ENCODE peak calls at places on chromosomes 2 and 18, in six cellular contexts. G is vagina; F is AG10803; L is A549; H is mammary epithelial cell; S is naive thymus-derived CD4-positive, alpha-beta T cell. I is an unnamed sample.

GRCh38 chr2:59182249-59182648 is 941.1 kb upstream of the FANCL start:
- DNase-seq in S (no peak), G (no peak), L (peak), F (peak), H (no peak), I (peak)

GRCh38 chr2:224046752-224047151 is 7.7 kb upstream of the SERPINE2 start:
- DNase-seq in F (no peak), G (no peak), S (no peak), H (no peak), L (no peak), I (no peak)

GRCh38 chr2:180370476-180371205 is 363.5 kb upstream of the CWC22 start:
- DNase-seq in H (no peak), L (no peak), G (no peak), F (no peak), S (no peak), I (no peak)

GRCh38 chr2:241772063-241772499 is 4.5 kb upstream of the GAL3ST2 start:
- DNase-seq in F (no peak), S (peak), H (no peak), G (no peak), L (no peak), I (peak)

GRCh38 chr2:150107816-150108215 is 379.7 kb downstream of the RND3 start:
- DNase-seq in S (no peak), G (no peak), H (peak), F (no peak), L (no peak), I (no peak)

GRCh38 chr2:70123051-70123828 is 36.0 kb downstream of the PCBP1 start:
- DNase-seq in S (no peak), F (peak), G (no peak), L (no peak), H (no peak), I (no peak)

GRCh38 chr2:1993711-1994682 is 249.7 kb upstream of the PXDN start:
- DNase-seq in S (no peak), G (no peak), F (no peak), L (no peak), H (no peak), I (no peak)

GRCh38 chr2:156649596-156649995 is 213.4 kb downstream of the GPD2 start:
- DNase-seq in S (no peak), G (no peak), H (no peak), L (no peak), F (no peak), I (no peak)

GRCh38 chr2:26184555-26185303 is 11.8 kb downstream of the GAREM2 start:
- DNase-seq in F (peak), S (peak), G (no peak), H (peak), L (peak), I (peak)

DNA sequence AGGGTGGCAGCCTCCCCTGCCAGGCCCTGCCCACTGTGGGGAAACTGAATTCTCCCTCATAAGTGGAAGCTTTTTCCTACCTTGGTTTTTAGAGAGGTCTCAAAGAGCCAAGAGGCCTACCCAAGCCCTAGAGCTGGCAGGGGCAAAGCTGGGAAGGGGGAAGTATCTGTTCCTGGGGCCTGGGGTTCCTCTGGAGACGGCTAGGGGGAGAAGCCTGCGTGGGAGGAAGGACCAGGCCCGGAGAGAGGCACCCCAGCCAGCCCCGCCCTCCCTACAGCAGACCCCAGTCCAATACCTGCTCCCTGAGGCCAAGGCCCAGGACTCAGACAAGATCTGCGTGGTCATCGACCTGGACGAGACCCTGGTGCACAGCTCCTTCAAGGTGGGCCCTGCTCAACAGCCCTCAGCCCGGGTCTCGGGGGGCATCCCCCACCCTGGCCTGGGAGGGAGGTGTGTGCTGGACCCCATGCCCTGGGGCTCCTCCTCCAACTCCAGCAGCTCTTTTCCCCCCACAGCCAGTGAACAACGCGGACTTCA is 2.2 kb downstream of the CTDSP1 start:
- DNase-seq in G (no peak), S (no peak), F (no peak), L (no peak), H (no peak), I (no peak)
- H3K4me3 ChIP-seq in G (peak), S (no peak), F (peak), L (no peak), H (peak), I (no peak)

GRCh38 chr18:75124967-75125358 is 84.0 kb downstream of the PTGR3 start:
- DNase-seq in L (no peak), G (no peak), H (no peak), F (no peak), S (no peak), I (no peak)
- H3K4me3 ChIP-seq in L (no peak), G (no peak), H (no peak), F (no peak), S (no peak), I (no peak)

DNA sequence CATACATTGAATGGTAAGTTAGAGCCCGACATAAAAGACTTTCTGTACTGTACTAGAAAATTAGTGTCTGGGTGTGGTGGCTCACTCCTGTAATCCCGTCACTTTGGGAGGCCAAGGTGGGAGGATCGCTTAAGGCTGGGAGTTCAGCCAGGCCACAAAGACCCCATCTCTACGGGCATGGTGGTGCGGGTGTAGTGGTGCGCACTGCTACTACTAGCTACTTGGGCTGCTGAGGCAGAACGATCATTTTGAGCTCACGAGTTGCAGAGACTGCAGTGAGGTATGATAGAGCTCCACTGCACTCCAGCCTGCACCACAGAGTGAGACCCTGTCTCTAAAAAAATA is 2.3 kb downstream of the MARCHF7 start:
- DNase-seq in F (no peak), L (no peak), H (no peak), S (no peak), G (no peak), I (no peak)
- H3K4me3 ChIP-seq in F (peak), L (peak), H (no peak), S (peak), G (peak), I (peak)

GRCh38 chr18:77099501-77100370 is 32.8 kb downstream of the MBP start:
- DNase-seq in F (no peak), S (peak), L (no peak), G (no peak), H (no peak), I (peak)

GRCh38 chr18:77102246-77103040 is 30.1 kb downstream of the MBP start:
- DNase-seq in G (no peak), S (peak), H (peak), F (peak), L (no peak), I (peak)

GRCh38 chr18:77103181-77103875 is 29.3 kb downstream of the MBP start:
- DNase-seq in S (no peak), L (no peak), H (no peak), F (peak), G (no peak), I (no peak)

GRCh38 chr18:77100751-77101355 is 31.7 kb downstream of the MBP start:
- DNase-seq in G (no peak), S (no peak), H (peak), L (no peak), F (no peak), I (peak)

DNA sequence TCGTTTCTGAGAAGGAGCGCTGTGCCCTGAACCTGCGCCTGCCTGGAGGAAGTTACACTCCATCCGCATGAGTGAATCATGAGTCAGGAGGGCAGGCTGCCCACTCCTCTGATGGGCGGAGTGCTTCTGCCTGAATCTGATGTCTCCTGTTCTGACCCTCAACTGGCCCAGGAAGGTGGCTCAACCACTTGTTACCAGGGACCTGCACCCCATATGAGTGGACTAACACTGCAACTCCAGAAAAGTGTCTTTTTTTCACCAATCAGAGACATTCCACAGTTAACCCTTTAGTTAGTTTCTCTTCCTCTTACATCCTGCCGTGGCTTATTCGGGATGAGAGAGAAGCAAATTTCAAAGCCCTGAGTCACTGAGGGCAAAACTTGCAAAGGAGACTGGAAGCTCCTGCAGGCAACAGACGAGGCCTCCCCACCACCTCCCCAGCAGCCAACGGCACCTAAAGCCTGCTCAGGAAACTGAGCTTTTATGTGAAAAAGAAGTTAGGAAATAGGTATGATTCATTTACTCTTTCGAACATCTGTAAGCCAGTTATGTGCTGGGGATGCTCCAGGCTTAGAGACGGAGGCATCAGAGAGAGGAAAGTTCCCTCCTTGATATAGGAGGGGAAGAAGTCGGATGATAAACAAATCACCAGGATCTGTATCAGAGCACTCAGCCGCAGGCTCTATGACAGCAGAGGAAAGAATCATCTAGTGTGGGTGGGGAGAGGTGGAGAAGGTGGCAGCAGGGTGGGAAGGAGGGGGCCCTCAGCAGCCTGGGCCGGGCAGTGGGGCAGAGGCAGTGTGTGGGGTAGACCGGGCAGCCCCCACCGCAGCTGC is 31.0 kb downstream of the MBP start:
- DNase-seq in H (peak), L (peak), G (no peak), F (peak), S (no peak), I (peak)
- H3K4me3 ChIP-seq in H (peak), L (peak), G (peak), F (peak), S (peak), I (peak)

DNA sequence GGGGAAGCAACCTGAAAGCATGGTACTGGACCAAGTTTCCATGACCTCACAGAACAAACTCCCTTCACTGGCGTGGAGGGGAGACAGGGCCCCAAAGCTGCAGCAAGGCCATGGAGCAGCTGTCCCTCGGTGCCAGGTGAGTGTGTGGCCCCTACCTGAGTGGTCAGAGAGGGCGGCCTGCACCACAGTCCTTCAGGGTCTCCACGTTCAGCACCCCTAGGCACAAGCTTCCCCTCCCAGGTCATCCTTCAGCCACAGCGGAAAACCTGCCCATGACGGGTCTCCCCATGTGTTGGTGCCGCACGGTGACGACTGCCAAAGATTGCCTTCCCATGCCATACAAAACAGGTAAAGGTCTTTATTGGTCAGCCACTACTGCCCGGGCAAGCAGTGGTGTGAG is 201.6 kb downstream of the MGAT5 start:
- DNase-seq in G (no peak), H (no peak), F (no peak), S (no peak), L (no peak), I (no peak)
- H3K4me3 ChIP-seq in G (no peak), H (no peak), F (no peak), S (no peak), L (no peak), I (no peak)

GRCh38 chr2:237310515-237311114 is 103.3 kb downstream of the COL6A3 start:
- DNase-seq in L (no peak), F (no peak), S (no peak), G (no peak), H (no peak), I (no peak)
- H3K4me3 ChIP-seq in L (no peak), F (no peak), S (no peak), G (no peak), H (no peak), I (no peak)

DNA sequence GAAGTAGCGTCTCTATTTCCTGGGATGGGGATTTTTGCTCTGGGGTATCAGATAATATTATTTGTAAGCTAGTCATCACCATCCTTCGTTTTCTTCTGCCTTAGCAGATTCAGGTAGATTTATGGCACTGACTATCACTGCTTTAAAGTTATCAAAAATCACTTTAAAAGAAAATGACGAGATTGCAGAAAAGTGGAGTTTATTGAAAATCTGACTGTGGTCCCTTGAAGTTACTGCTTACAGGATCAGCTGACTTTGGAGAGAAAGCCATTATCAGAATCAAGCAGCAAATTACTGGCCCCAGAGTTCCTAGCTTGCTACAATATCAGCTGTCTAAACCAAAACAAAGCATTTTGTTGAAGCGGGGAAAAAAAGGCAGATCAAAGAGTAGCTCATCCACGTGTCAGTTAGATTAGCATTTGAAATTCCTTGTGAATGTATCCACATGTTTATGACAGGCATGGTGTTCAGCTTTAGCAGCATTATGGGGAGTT is 18.5 kb downstream of the MBP start:
- DNase-seq in S (no peak), L (no peak), G (peak), H (no peak), F (no peak), I (no peak)
- H3K4me3 ChIP-seq in S (no peak), L (no peak), G (peak), H (no peak), F (no peak), I (no peak)